ENCODE peak calls at places on chromosome 14, in eight cellular contexts. M, K, B, T, S, W, C and L are unnamed samples.

GRCh38 chr14:60632257-60632656 is 17.0 kb downstream of the SIX1 start:
- DNase-seq in M (no peak), K (no peak), B (no peak), T (no peak), S (no peak), W (no peak), C (peak; percentile 21), L (no peak)

GRCh38 chr14:64115401-64115800 is 178.8 kb downstream of the ESR2 start:
- DNase-seq in M (no peak), K (no peak), B (no peak), T (no peak), S (no peak), W (no peak), C (no peak), L (no peak)

GRCh38 chr14:99138999-99139865 is 132.8 kb downstream of the BCL11B start:
- DNase-seq in M (no peak), K (no peak), B (no peak), T (no peak), S (no peak), W (no peak), C (no peak), L (no peak)

GRCh38 chr14:59320771-59321170 is 132.3 kb downstream of the DAAM1 start:
- DNase-seq in M (peak; percentile 34), K (peak; percentile 55), B (no peak), T (peak; percentile 61), S (no peak), W (no peak), C (no peak), L (no peak)

GRCh38 chr14:42779024-42779423 is 1172.3 kb downstream of the LRFN5 start:
- DNase-seq in M (peak; percentile 53), K (no peak), B (no peak), T (peak; percentile 7), S (no peak), W (no peak), C (no peak), L (no peak)

GRCh38 chr14:85421166-85421877 is 108.6 kb upstream of the FLRT2 start:
- DNase-seq in M (peak; percentile 83), K (peak; percentile 91), B (no peak), T (peak; percentile 69), S (no peak), W (no peak), C (no peak), L (no peak)

GRCh38 chr14:106738075-106738474 is 1211.7 kb downstream of the TMEM121 start:
- DNase-seq in M (no peak), K (no peak), B (no peak), T (no peak), S (no peak), W (no peak), C (no peak), L (no peak)

GRCh38 chr14:32697704-32698103 is 241.0 kb upstream of the NPAS3 start:
- DNase-seq in M (peak; percentile 71), K (peak; percentile 55), B (no peak), T (peak; percentile 62), S (no peak), W (no peak), C (no peak), L (no peak)

GRCh38 chr14:23056956-23057756 is at the start of gene CDH24:
- DNase-seq in M (peak; percentile 50), K (peak; percentile 42), B (peak; percentile 70), T (peak; percentile 65), S (peak; percentile 61), W (peak; percentile 48), C (peak; percentile 76), L (peak; percentile 71)

GRCh38 chr14:44788612-44789011 is 173.1 kb downstream of the KLHL28 start:
- DNase-seq in M (no peak), K (no peak), B (no peak), T (no peak), S (no peak), W (no peak), C (no peak), L (no peak)

GRCh38 chr14:65302571-65303184 is 109.9 kb upstream of the FUT8 start:
- DNase-seq in M (no peak), K (no peak), B (no peak), T (no peak), S (no peak), W (no peak), C (peak; percentile 96), L (no peak)

GRCh38 chr14:68791078-68791983 is 1.5 kb downstream of the ZFP36L1 start:
- DNase-seq in M (no peak), K (peak; percentile 55), B (no peak), T (peak; percentile 39), S (no peak), W (no peak), C (no peak), L (no peak)

GRCh38 chr14:33682746-33683145 is 268.1 kb downstream of the EGLN3 start:
- DNase-seq in M (peak; percentile 98), K (peak; percentile 99), B (no peak), T (peak; percentile 97), S (no peak), W (peak; percentile 73), C (no peak), L (no peak)

GRCh38 chr14:23435540-23436326 is at the start of gene MYH7:
- DNase-seq in M (no peak), K (no peak), B (no peak), T (no peak), S (no peak), W (no peak), C (no peak), L (no peak)

GRCh38 chr14:77988096-77988870 is 181.9 kb upstream of the NRXN3 start:
- DNase-seq in M (peak; percentile 67), K (peak; percentile 53), B (no peak), T (no peak), S (no peak), W (peak; percentile 19), C (no peak), L (no peak)

GRCh38 chr14:68574906-68575305 is 218.0 kb downstream of the ZFP36L1 start:
- DNase-seq in M (peak; percentile 61), K (peak; percentile 71), B (no peak), T (peak; percentile 74), S (no peak), W (no peak), C (no peak), L (no peak)

DNA sequence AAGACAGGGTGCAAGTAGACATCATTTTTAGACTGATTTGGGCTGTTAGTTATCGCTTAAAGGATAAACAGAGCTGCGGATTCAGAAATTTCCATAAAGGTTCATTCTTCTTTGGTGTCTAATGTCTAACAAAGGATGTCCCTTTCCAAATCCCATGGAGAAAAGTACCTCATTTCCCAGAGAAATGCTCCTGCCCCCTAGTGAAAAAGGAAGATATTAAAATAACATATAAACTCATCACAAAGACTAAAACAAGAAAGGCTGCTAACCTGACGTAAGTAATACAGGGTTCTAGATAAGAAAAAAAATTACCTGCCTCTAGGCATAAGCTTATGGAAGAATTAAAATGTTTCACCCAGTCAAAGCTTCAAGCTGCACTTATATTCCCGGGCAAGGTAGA is 22.8 kb downstream of the ARMH4 start:
- DNase-seq in M (no peak), K (no peak), B (no peak), T (no peak), S (no peak), W (no peak), C (no peak), L (no peak)
- TF ChIP-seq CTCF in M (peak; percentile 16), K (peak; percentile 16), B (no peak), T (peak; percentile 21), S (peak; percentile 21), W (no peak), C (no peak), L (no peak)

GRCh38 chr14:55417955-55418354 is 6.3 kb upstream of the ATG14 start:
- DNase-seq in M (no peak), K (no peak), B (no peak), T (no peak), S (no peak), W (no peak), C (no peak), L (no peak)

GRCh38 chr14:55418411-55418810 is 6.8 kb upstream of the ATG14 start:
- DNase-seq in M (no peak), K (no peak), B (no peak), T (no peak), S (no peak), W (no peak), C (no peak), L (no peak)

GRCh38 chr14:55414551-55414950 is 2.9 kb upstream of the ATG14 start:
- DNase-seq in M (no peak), K (no peak), B (no peak), T (no peak), S (no peak), W (no peak), C (no peak), L (no peak)

GRCh38 chr14:55419663-55420062 is 8.0 kb upstream of the ATG14 start:
- DNase-seq in M (no peak), K (no peak), B (no peak), T (no peak), S (no peak), W (no peak), C (no peak), L (no peak)

DNA sequence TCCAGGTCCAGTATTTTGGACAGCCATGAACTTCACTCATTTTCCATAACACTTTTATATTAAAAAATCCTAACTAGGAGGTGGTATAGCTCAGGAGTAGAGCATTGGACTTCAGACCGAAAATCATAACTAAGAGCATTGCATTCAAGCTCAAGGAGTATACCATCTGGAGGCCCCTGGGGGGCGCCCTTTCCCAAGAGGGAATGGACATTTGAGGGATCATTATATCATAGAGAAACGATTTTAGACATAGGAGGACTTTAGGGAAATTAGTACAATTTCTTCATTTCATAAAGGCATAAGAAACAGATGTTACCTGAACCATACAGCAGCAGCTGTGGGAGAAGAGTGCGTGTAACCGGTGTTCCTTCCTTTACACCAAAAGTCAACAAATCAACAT is 5.2 kb upstream of the ATG14 start:
- DNase-seq in M (peak; percentile 33), K (no peak), B (no peak), T (peak; percentile 22), S (no peak), W (no peak), C (peak; percentile 28), L (no peak)
- TF ChIP-seq CTCF in M (peak; percentile 55), K (peak; percentile 45), B (no peak), T (peak; percentile 45), S (peak; percentile 64), W (no peak), C (peak; percentile 48), L (no peak)

GRCh38 chr14:75880512-75880911 is 101.3 kb downstream of the TGFB3 start:
- DNase-seq in M (no peak), K (no peak), B (no peak), T (no peak), S (no peak), W (no peak), C (peak; percentile 5), L (no peak)
- TF ChIP-seq CTCF in M (peak; percentile 15), K (no peak), B (no peak), T (no peak), S (no peak), W (no peak), C (peak; percentile 10), L (no peak)

GRCh38 chr14:88765130-88765529 is 27.6 kb downstream of the EML5 start:
- DNase-seq in M (peak; percentile 25), K (peak; percentile 2), B (no peak), T (peak; percentile 0), S (no peak), W (no peak), C (peak; percentile 18), L (no peak)
- TF ChIP-seq CTCF in M (no peak), K (no peak), B (no peak), T (no peak), S (no peak), W (no peak), C (no peak), L (no peak)

GRCh38 chr14:102498005-102498677 is 11.4 kb downstream of the ANKRD9 start:
- DNase-seq in M (peak; percentile 17), K (no peak), B (no peak), T (no peak), S (no peak), W (no peak), C (no peak), L (no peak)
- TF ChIP-seq CTCF in M (no peak), K (peak; percentile 26), B (no peak), T (peak; percentile 14), S (peak; percentile 24), W (no peak), C (no peak), L (no peak)